ENCODE peak calls at places on chromosome 10, in eight cellular contexts. G, I, A, U, C, P, W and K are unnamed samples.

GRCh38 chr10:101897633-101898032 is 54.0 kb upstream of the KCNIP2 start:
- DNase-seq in A (no peak), P (peak), U (no peak), W (no peak), C (no peak), G (no peak), I (no peak), K (peak)

GRCh38 chr10:90447836-90448235 is 410.0 kb downstream of the HTR7 start:
- DNase-seq in P (no peak), A (no peak), W (no peak), U (no peak), G (no peak), I (no peak), C (no peak), K (no peak)

GRCh38 chr10:44881639-44882038 is 29.5 kb upstream of the TMEM72 start:
- DNase-seq in A (no peak), G (no peak), P (no peak), I (no peak), C (no peak), W (no peak), U (no peak), K (no peak)

GRCh38 chr10:82609845-82610244 is 734.9 kb downstream of the NRG3 start:
- DNase-seq in W (no peak), P (no peak), G (no peak), I (no peak), U (no peak), C (no peak), A (no peak), K (no peak)

GRCh38 chr10:1638889-1639418 is 98.4 kb downstream of the ADARB2 start:
- DNase-seq in G (no peak), U (no peak), C (no peak), I (no peak), P (no peak), W (no peak), A (no peak), K (peak)

GRCh38 chr10:53108317-53108934 is 335.8 kb upstream of the MBL2 start:
- DNase-seq in U (no peak), A (no peak), I (no peak), W (no peak), C (no peak), G (no peak), P (no peak), K (peak)

GRCh38 chr10:117374506-117375359 is 507 bp downstream of the PDZD8 start:
- DNase-seq in G (no peak), A (peak), W (peak), P (no peak), I (no peak), C (peak), U (peak), K (peak)

GRCh38 chr10:80204801-80205477 is 398 bp downstream of the ANXA11 start:
- DNase-seq in P (no peak), I (peak), W (no peak), C (peak), G (no peak), U (peak), A (no peak), K (peak)

GRCh38 chr10:32005050-32005449 is 51.2 kb downstream of the KIF5B start:
- DNase-seq in P (peak), I (no peak), G (no peak), W (no peak), A (peak), C (peak), U (no peak), K (peak)

GRCh38 chr10:130399425-130399950 is 263.3 kb downstream of the GLRX3 start:
- DNase-seq in C (no peak), W (peak), A (no peak), G (no peak), P (no peak), I (no peak), U (no peak), K (no peak)

GRCh38 chr10:110901954-110902819 is 16.8 kb downstream of the BBIP1 start:
- DNase-seq in P (no peak), I (no peak), A (no peak), U (no peak), W (no peak), G (peak), C (no peak), K (no peak)

GRCh38 chr10:104049497-104050250 is 36.0 kb downstream of the COL17A1 start:
- DNase-seq in A (no peak), W (no peak), G (peak), U (no peak), C (no peak), I (no peak), P (no peak), K (no peak)

GRCh38 chr10:74439213-74439612 is 288.2 kb downstream of the ADK start:
- DNase-seq in A (no peak), C (no peak), P (no peak), I (no peak), U (no peak), G (no peak), W (no peak), K (no peak)

GRCh38 chr10:36251068-36251467 is 609.0 kb upstream of the FZD8 start:
- DNase-seq in G (no peak), A (no peak), I (no peak), U (no peak), P (no peak), C (no peak), W (no peak), K (no peak)

GRCh38 chr10:71774916-71775702 is 1.8 kb upstream of the VSIR start:
- DNase-seq in I (no peak), U (peak), W (peak), G (no peak), A (no peak), P (no peak), C (no peak), K (no peak)

GRCh38 chr10:123703195-123703790 is 37.1 kb downstream of the GPR26 start:
- DNase-seq in G (no peak), U (no peak), P (no peak), I (no peak), A (no peak), C (no peak), W (no peak), K (no peak)

GRCh38 chr10:43452356-43452914 is 15.5 kb downstream of the ZNF487 start:
- DNase-seq in P (no peak), W (no peak), C (no peak), A (no peak), G (no peak), I (no peak), U (no peak), K (no peak)

GRCh38 chr10:106133451-106133850 is 1031.1 kb downstream of the SORCS1 start:
- DNase-seq in A (no peak), P (no peak), G (no peak), I (no peak), W (no peak), U (no peak), C (no peak), K (no peak)

GRCh38 chr10:111222961-111223360 is 146.1 kb downstream of the ADRA2A start:
- DNase-seq in P (no peak), U (no peak), I (no peak), C (no peak), G (no peak), W (no peak), A (no peak), K (no peak)

GRCh38 chr10:49355221-49355620 is 40.7 kb downstream of the DRGX start:
- DNase-seq in U (no peak), P (no peak), C (no peak), W (no peak), A (no peak), G (no peak), I (no peak), K (no peak)

GRCh38 chr10:11338160-11338844 is 273.1 kb downstream of the USP6NL start:
- DNase-seq in U (no peak), I (no peak), W (no peak), A (no peak), P (no peak), C (no peak), G (no peak), K (no peak)

GRCh38 chr10:101617102-101617823 is 29.1 kb downstream of the DPCD start:
- DNase-seq in C (peak), A (no peak), P (no peak), G (no peak), W (peak), I (no peak), U (no peak), K (no peak)

GRCh38 chr10:96570983-96571964 is 15.5 kb downstream of the TM9SF3 start:
- DNase-seq in P (no peak), A (no peak), G (no peak), C (no peak), W (no peak), U (no peak), I (no peak), K (no peak)
- TF ChIP-seq CTCF in P (no peak), A (no peak), G (no peak), C (no peak), W (no peak), U (no peak), I (no peak), K (no peak)

GRCh38 chr10:3827266-3827665 is 42.3 kb upstream of the KLF6 start:
- DNase-seq in G (no peak), P (no peak), I (no peak), A (no peak), U (no peak), C (no peak), W (no peak), K (no peak)

GRCh38 chr10:3830946-3831345 is 45.9 kb upstream of the KLF6 start:
- DNase-seq in P (no peak), W (no peak), G (no peak), A (no peak), I (no peak), U (no peak), C (no peak), K (no peak)

GRCh38 chr10:3827768-3828403 is 42.9 kb upstream of the KLF6 start:
- DNase-seq in U (no peak), C (no peak), P (no peak), A (no peak), G (no peak), W (no peak), I (no peak), K (no peak)

GRCh38 chr10:3828404-3829192 is 43.6 kb upstream of the KLF6 start:
- DNase-seq in A (no peak), W (no peak), U (no peak), C (no peak), I (no peak), P (peak), G (no peak), K (peak)

DNA sequence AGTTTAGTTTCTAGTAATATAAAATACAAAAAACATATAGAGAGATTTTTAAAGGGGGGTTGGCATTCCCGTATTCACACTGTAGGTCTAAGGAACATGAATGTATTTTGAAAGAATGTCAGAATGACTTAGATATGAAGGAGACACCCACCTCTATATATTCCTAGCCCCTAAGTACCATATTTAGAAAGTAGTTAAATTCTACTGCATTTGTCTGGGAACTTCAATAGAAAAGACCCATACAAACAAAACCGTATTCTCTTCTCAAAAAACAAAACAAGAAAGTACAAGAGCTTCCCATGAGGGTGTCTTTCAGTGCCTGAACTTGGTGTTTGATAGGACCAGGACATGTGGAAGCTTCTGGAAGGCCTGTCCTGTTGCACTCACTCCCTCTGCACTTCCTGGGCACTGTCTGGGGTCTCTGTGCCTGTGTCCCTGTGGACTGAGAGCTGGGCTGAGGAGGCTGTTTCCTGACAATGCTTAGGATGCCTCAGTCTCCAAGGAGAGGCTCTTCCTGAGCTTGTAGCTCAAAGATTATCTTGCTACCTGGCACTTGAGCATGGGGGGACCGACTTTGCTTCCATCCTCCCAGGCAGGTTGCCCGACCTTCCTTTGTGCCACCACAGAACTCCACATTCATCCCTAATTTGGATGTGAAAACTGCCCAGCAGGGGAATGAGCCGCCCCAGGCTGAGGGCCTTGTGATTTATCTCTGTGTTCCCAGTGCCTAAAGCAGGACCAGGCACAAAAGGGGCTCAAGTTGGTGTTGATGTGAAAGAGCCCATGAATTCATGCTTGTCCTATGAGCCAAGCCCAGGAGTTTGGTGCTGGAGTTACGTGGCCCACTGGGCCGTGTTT is 44.4 kb upstream of the KLF6 start:
- DNase-seq in I (no peak), A (no peak), C (no peak), U (no peak), G (no peak), P (no peak), W (no peak), K (no peak)
- H3K4me3 ChIP-seq in I (peak), A (peak), C (no peak), U (peak), G (peak), P (peak), W (peak), K (no peak)

DNA sequence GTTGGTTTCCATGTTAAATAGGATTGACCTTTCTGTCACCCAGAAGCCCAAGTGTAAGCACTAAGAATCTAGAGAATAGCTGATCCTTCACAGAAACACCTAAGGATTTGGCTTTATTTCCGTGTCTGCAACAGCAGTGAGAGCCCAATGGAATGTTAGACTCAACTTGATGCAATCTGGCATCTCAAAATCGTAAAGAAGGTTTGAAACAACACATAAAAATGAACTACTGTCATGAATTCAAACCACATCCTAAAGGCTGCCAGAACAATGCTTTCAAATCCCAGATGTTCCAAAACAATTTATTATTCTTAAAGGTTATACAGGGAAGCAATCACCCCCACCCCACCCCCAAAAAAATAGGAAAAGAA is 18.6 kb downstream of the PPP1R3C start:
- DNase-seq in I (no peak), C (no peak), W (no peak), A (no peak), P (peak), U (no peak), G (peak), K (no peak)
- TF ChIP-seq CTCF in I (no peak), C (no peak), W (no peak), A (no peak), P (no peak), U (no peak), G (no peak), K (no peak)

GRCh38 chr10:84329094-84329611 is 764 bp downstream of the CCSER2 start:
- DNase-seq in U (peak), P (no peak), I (no peak), W (peak), G (no peak), C (no peak), A (no peak), K (peak)

GRCh38 chr10:84331091-84331490 is 2.7 kb downstream of the CCSER2 start:
- DNase-seq in I (no peak), A (no peak), W (no peak), P (no peak), C (no peak), G (no peak), U (no peak), K (no peak)

GRCh38 chr10:84328303-84329093 is at the start of gene CCSER2:
- DNase-seq in I (peak), U (peak), P (peak), A (peak), G (peak), C (peak), W (peak), K (peak)

GRCh38 chr10:84333864-84334451 is 5.6 kb downstream of the CCSER2 start:
- DNase-seq in U (no peak), G (no peak), C (no peak), I (no peak), P (no peak), A (no peak), W (no peak), K (peak)

DNA sequence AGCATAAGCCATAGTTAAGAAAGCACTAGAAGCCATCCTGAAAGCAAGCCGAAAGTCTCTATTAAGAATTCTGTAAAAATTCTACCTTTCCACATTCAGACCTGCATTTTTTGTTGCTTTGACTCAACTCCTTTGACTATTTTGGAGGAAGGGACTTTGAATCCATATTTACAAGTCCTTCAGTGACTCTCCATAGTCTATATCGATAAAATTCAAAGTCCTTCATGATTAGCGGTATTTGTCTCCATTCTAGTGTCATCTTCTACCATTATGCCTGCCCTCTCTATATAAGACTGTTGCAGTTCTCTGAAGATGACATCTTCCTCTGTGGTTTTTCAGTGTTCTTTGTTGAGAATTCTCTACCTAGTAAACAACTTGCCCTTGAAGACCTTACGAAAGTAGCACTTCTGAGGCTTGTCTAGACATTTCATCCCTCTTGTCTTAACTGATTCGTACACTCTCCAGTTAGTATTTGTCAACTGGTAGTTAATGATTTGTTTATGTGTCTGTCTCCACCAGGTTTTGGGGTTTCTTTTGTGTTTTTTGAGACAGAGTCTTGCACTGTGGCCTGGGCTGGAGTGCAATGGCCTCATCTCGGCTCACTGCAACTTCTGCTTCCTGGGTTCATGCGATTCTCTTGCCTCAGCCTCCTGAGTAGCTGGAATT is 1.7 kb downstream of the CCSER2 start:
- DNase-seq in P (no peak), A (no peak), W (no peak), U (no peak), I (no peak), C (peak), G (no peak), K (no peak)
- H3K4me3 ChIP-seq in P (peak), A (peak), W (peak), U (peak), I (peak), C (peak), G (no peak), K (no peak)